ENCODE peak calls at places on chromosomes 3 and 15, in eight cellular contexts. R is KG1, V is Ammon's horn, F is brain microvascular endothelial cell, C is A549, Q is astrocyte of the spinal cord, G is colonic mucosa, L is amniotic stem cell. D is an unnamed sample.

GRCh38 chr3:129061888-129062834 is 1.6 kb downstream of the GP9 start:
- DNase-seq in R (no peak), V (no peak), F (no peak), C (no peak), Q (no peak), G (no peak), L (no peak), D (no peak)

GRCh38 chr15:76328962-76329361 is 7.6 kb upstream of the ISL2 start:
- DNase-seq in R (no peak), V (no peak), F (no peak), C (peak; percentile 66), Q (no peak), G (no peak), L (no peak), D (no peak)

GRCh38 chr15:34301058-34301457 is 36.5 kb downstream of the SLC12A6 start:
- DNase-seq in R (no peak), V (no peak), F (no peak), C (no peak), Q (no peak), G (no peak), L (no peak), D (no peak)

GRCh38 chr15:91104111-91104510 is 4.1 kb downstream of the SV2B start:
- DNase-seq in R (no peak), V (peak; percentile 88), F (no peak), C (no peak), Q (no peak), G (no peak), L (no peak), D (no peak)

GRCh38 chr3:135490219-135490618 is 475.3 kb upstream of the PPP2R3A start:
- DNase-seq in R (no peak), V (peak; percentile 5), F (no peak), C (no peak), Q (no peak), G (no peak), L (no peak), D (no peak)

GRCh38 chr3:150365132-150365604 is 42.9 kb upstream of the TSC22D2 start:
- DNase-seq in R (no peak), V (no peak), F (peak; percentile 71), C (no peak), Q (peak; percentile 80), G (no peak), L (no peak), D (no peak)

GRCh38 chr15:47870956-47871625 is 153.8 kb downstream of the SEMA6D start:
- DNase-seq in R (no peak), V (peak; percentile 34), F (peak; percentile 72), C (no peak), Q (peak; percentile 82), G (no peak), L (no peak), D (peak; percentile 15)

GRCh38 chr15:45351229-45351628 is 27.1 kb downstream of the GATM start:
- DNase-seq in R (no peak), V (no peak), F (no peak), C (no peak), Q (no peak), G (no peak), L (no peak), D (no peak)

GRCh38 chr15:83897037-83897436 is 243.1 kb downstream of the ADAMTSL3 start:
- DNase-seq in R (no peak), V (no peak), F (no peak), C (no peak), Q (no peak), G (no peak), L (no peak), D (no peak)

GRCh38 chr15:43241100-43241499 is 20.3 kb upstream of the EPB42 start:
- DNase-seq in R (no peak), V (peak; percentile 45), F (no peak), C (no peak), Q (peak; percentile 61), G (no peak), L (no peak), D (no peak)

GRCh38 chr15:41513282-41514227 is at the start of gene LTK:
- DNase-seq in R (no peak), V (no peak), F (no peak), C (no peak), Q (no peak), G (peak; percentile 42), L (no peak), D (no peak)

GRCh38 chr3:24303057-24303754 is 191.4 kb downstream of the THRB start:
- DNase-seq in R (no peak), V (no peak), F (no peak), C (no peak), Q (no peak), G (no peak), L (no peak), D (no peak)

GRCh38 chr3:196471551-196471950 is 32.0 kb downstream of the RNF168 start:
- DNase-seq in R (no peak), V (no peak), F (peak; percentile 31), C (no peak), Q (no peak), G (no peak), L (no peak), D (no peak)

D was measured in NCI-H1436.